ENCODE peak calls at places on chromosomes 1 and 21, in four cellular contexts. O is cardiac muscle cell; E is CD8-positive, alpha-beta T cell; I is astrocyte of the cerebellum. A is an unnamed sample.

GRCh38 chr1:216898801-216899200 is 175.6 kb upstream of the ESRRG start:
- DNase-seq in E (no peak), O (no peak), I (no peak), A (no peak)

GRCh38 chr1:70071597-70071996 is 133.8 kb downstream of the LRRC40 start:
- DNase-seq in E (no peak), I (peak), O (no peak), A (peak)

GRCh38 chr1:205907794-205908193 is 35.5 kb downstream of the SLC26A9 start:
- DNase-seq in E (no peak), I (no peak), O (peak), A (no peak)

GRCh38 chr21:41763398-41763931 is 3.4 kb downstream of the RIPK4 start:
- DNase-seq in O (peak), E (no peak), I (no peak), A (no peak)

GRCh38 chr1:205003358-205004145 is 39.5 kb upstream of the CNTN2 start:
- DNase-seq in E (no peak), I (no peak), O (no peak), A (peak)

GRCh38 chr21:22476726-22477646 is 1478.8 kb downstream of the NCAM2 start:
- DNase-seq in O (no peak), E (no peak), I (no peak), A (no peak)

GRCh38 chr1:37094302-37094701 is 60.0 kb upstream of the GRIK3 start:
- DNase-seq in O (no peak), I (no peak), E (no peak), A (no peak)

GRCh38 chr1:95685091-95685490 is 451.1 kb downstream of the RWDD3 start:
- DNase-seq in E (no peak), O (no peak), I (no peak), A (no peak)

GRCh38 chr1:218946147-218946546 is 227.5 kb upstream of the LYPLAL1 start:
- DNase-seq in E (no peak), I (no peak), O (no peak), A (no peak)

GRCh38 chr21:40706806-40707205 is 140.2 kb downstream of the DSCAM start:
- DNase-seq in I (no peak), O (no peak), E (no peak), A (no peak)

GRCh38 chr1:34771573-34771972 is 9.4 kb upstream of the GJB3 start:
- DNase-seq in O (no peak), I (no peak), E (no peak), A (no peak)

GRCh38 chr1:115718011-115718754 is 50.3 kb downstream of the CASQ2 start:
- DNase-seq in I (no peak), E (no peak), O (no peak), A (no peak)

GRCh38 chr1:60848583-60849188 is 233.7 kb upstream of the NFIA start:
- DNase-seq in O (peak), I (peak), E (no peak), A (no peak)

GRCh38 chr1:40948741-40949528 is 30.6 kb upstream of the CTPS1 start:
- DNase-seq in O (peak), E (peak), I (no peak), A (no peak)

GRCh38 chr1:29849038-29849750 is 612.9 kb downstream of the PTPRU start:
- DNase-seq in O (peak), E (no peak), I (no peak), A (no peak)

GRCh38 chr1:26496881-26497280 is 24.6 kb downstream of the HMGN2 start:
- DNase-seq in E (no peak), O (no peak), I (no peak), A (no peak)

GRCh38 chr1:26498894-26499293 is 26.7 kb downstream of the HMGN2 start:
- DNase-seq in E (no peak), O (no peak), I (no peak), A (no peak)

DNA sequence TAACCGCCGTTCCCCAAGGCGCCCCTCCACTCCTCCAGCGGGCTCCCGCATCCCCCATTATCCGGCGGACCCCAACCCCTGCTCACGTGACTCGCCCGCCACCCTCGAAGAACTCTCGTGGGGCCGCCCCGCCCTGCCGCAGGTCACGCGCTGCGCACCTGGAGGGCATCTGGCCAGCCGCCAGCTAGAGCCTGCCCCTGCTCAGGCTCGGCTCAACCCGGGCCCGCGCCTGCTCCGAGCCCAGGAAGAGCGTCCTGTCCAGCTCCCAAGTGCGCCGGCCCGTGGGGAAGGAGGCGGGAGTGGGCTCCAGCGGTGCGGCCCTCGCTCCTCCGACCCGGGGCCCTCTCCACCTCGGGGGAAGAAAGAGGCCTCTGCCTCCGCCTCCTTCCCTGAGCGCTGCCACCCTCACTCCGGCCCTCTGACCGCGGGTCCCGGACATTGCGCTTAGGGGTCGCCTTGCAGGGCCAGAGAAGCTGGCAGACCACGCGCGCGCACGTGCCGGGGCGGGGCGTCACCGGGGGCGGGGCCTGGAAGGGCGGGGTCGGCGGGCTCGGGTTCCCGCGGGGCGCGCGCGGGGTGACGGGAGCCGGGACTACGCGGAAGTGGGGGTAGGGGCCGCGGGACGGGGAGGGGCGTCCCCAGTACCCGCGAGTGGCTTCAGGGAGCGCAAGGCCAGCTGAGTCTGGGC is 28.4 kb downstream of the HMGN2 start:
- DNase-seq in O (peak), E (peak), I (no peak), A (no peak)
- TF ChIP-seq CTCF in O (no peak), E (peak), I (no peak), A (no peak)

GRCh38 chr21:34865922-34866271 is 183.2 kb downstream of the RUNX1 start:
- DNase-seq in E (no peak), I (no peak), O (no peak), A (no peak)
- H3K4me3 ChIP-seq in E (no peak), I (no peak), O (no peak), A (no peak)

GRCh38 chr1:202565890-202566289 is 144.4 kb downstream of the SYT2 start:
- DNase-seq in O (no peak), I (no peak), E (no peak), A (no peak)
- TF ChIP-seq CTCF in O (no peak), I (peak), E (no peak), A (no peak)

GRCh38 chr1:45010855-45011811 is at the start of gene HECTD3:
- DNase-seq in I (peak), E (peak), O (peak), A (no peak)

GRCh38 chr1:45009956-45010854 is 919 bp downstream of the HECTD3 start:
- DNase-seq in I (no peak), O (peak), E (no peak), A (no peak)

GRCh38 chr1:45008516-45008915 is 2.6 kb downstream of the HECTD3 start:
- DNase-seq in O (no peak), I (no peak), E (no peak), A (no peak)

GRCh38 chr1:45008076-45008475 is 3.0 kb downstream of the HECTD3 start:
- DNase-seq in E (no peak), I (no peak), O (no peak), A (no peak)

GRCh38 chr1:45009296-45009865 is 1.7 kb downstream of the HECTD3 start:
- DNase-seq in O (no peak), I (no peak), E (no peak), A (no peak)
- H3K4me3 ChIP-seq in O (no peak), I (no peak), E (no peak), A (no peak)